ENCODE peak calls at places on chromosome 5, in eight cellular contexts. P, V, M, K, R, H, G and X are unnamed samples.

GRCh38 chr5:109143001-109143400 is 266.8 kb downstream of the PJA2 start:
- DNase-seq in P (no peak), V (no peak), M (no peak), K (no peak), R (no peak), H (no peak), G (no peak), X (no peak)

GRCh38 chr5:96517294-96517693 is 84.2 kb upstream of the PCSK1 start:
- DNase-seq in P (no peak), V (no peak), M (no peak), K (no peak), R (no peak), H (no peak), G (no peak), X (no peak)

GRCh38 chr5:131846536-131846935 is 49.7 kb upstream of the FNIP1 start:
- DNase-seq in P (no peak), V (no peak), M (no peak), K (no peak), R (no peak), H (no peak), G (no peak), X (no peak)

GRCh38 chr5:105544300-105544699 is 1981.7 kb upstream of the NUDT12 start:
- DNase-seq in P (no peak), V (no peak), M (no peak), K (no peak), R (no peak), H (no peak), G (no peak), X (no peak)

GRCh38 chr5:60410427-60410826 is 289.5 kb downstream of the DEPDC1B start:
- DNase-seq in P (no peak), V (no peak), M (no peak), K (peak; percentile 17), R (peak; percentile 8), H (no peak), G (no peak), X (no peak)

GRCh38 chr5:132686193-132686592 is 12.4 kb downstream of the IL4 start:
- DNase-seq in P (no peak), V (no peak), M (no peak), K (no peak), R (no peak), H (no peak), G (no peak), X (no peak)

GRCh38 chr5:148255456-148255855 is 13.1 kb upstream of the SPINK13 start:
- DNase-seq in P (no peak), V (no peak), M (no peak), K (no peak), R (no peak), H (no peak), G (no peak), X (no peak)

GRCh38 chr5:140926903-140927573 is 939 bp downstream of the PCDHAC1 start:
- DNase-seq in P (no peak), V (no peak), M (no peak), K (no peak), R (no peak), H (no peak), G (peak; percentile 74), X (no peak)

GRCh38 chr5:59193616-59194319 is 610.9 kb downstream of the RAB3C start:
- DNase-seq in P (no peak), V (no peak), M (no peak), K (no peak), R (no peak), H (no peak), G (no peak), X (peak; percentile 44)

GRCh38 chr5:113612060-113612496 is 98.6 kb downstream of the YTHDC2 start:
- DNase-seq in P (no peak), V (no peak), M (no peak), K (peak; percentile 7), R (no peak), H (no peak), G (peak; percentile 60), X (no peak)

GRCh38 chr5:93273176-93273575 is 307.8 kb downstream of the NR2F1-AS1 start:
- DNase-seq in P (no peak), V (no peak), M (no peak), K (no peak), R (no peak), H (no peak), G (no peak), X (no peak)

DNA sequence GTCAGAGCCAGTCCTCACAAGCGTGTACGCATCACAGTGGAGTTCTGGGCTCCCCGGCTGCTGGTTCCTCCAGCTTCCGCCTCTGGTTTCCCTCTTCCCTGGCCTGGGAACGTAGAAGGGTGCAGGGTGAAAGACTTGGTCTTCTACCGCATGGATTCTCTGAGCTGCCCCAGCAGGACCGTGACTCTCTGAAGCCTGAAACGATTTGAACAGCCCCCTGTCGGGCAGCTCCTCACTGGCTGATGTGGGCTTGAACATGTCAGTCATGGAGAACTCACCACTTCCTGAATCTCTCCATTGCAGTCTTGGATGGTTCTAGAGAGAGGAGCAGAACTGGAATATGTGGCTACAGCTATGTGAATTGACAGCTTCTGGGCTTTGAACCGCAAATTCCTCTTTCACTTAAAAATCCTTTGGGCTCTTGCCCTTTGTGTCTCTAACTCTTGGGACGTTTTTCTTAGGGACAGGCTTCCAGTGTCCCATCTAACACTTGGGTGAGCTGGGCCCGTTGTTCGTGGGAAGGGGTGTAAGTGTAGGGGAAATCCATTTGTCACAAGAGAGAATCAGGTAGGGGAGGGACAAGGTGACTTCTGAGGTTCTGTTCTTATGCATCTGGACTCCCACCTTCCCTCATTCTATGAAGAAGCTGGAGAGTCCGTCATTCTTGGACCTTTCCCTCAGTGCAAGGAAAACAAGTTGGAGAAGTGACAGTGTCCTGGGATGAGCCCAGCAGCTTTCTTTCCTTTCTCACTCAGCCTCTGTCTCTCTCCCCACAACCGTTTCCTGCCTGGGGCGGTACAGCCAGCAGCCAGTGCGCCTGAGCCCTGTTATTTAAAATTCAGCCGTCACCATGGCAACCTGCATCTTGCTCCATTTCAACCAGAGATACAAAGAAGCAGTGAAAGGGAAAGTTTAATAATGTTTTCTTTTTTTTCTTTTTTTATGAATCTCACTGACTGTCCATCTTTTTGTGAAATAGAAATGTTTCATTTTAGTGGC is 84.7 kb downstream of the PTTG1 start:
- DNase-seq in P (no peak), V (no peak), M (no peak), K (no peak), R (no peak), H (peak; percentile 46), G (peak; percentile 86), X (peak; percentile 38)
- H3K27me3 ChIP-seq in P (no peaks in the 10 kb centered on the region), V (no peaks in the 10 kb centered on the region), M (no peaks in the 10 kb centered on the region), K (no peaks in the 10 kb centered on the region), R (no peaks in the 10 kb centered on the region), H (no peaks in the 10 kb centered on the region), G (no peaks in the 10 kb centered on the region), X (no peaks in the 10 kb centered on the region)

GRCh38 chr5:174723979-174724483 is 351 bp upstream of the MSX2 start:
- DNase-seq in P (no peak), V (no peak), M (no peak), K (no peak), R (no peak), H (no peak), G (peak; percentile 40), X (no peak)
- TF ChIP-seq POLR2AphosphoS5 in P (no peak), V (no peak), M (no peak), K (no peak), R (no peak), H (no peak), G (no peak), X (no peak)

GRCh38 chr5:174724484-174725260 is at the start of gene MSX2:
- DNase-seq in P (peak; percentile 88), V (peak; percentile 94), M (no peak), K (no peak), R (no peak), H (peak; percentile 84), G (peak; percentile 95), X (peak; percentile 96)

GRCh38 chr5:174725991-174726601 is 1.7 kb downstream of the MSX2 start:
- DNase-seq in P (no peak), V (no peak), M (no peak), K (no peak), R (no peak), H (no peak), G (no peak), X (no peak)

GRCh38 chr5:174726916-174727793 is 2.8 kb downstream of the MSX2 start:
- DNase-seq in P (no peak), V (no peak), M (no peak), K (no peak), R (no peak), H (no peak), G (peak; percentile 41), X (no peak)

GRCh38 chr5:174723315-174723978 is 935 bp upstream of the MSX2 start:
- DNase-seq in P (no peak), V (no peak), M (no peak), K (no peak), R (no peak), H (no peak), G (no peak), X (no peak)

DNA sequence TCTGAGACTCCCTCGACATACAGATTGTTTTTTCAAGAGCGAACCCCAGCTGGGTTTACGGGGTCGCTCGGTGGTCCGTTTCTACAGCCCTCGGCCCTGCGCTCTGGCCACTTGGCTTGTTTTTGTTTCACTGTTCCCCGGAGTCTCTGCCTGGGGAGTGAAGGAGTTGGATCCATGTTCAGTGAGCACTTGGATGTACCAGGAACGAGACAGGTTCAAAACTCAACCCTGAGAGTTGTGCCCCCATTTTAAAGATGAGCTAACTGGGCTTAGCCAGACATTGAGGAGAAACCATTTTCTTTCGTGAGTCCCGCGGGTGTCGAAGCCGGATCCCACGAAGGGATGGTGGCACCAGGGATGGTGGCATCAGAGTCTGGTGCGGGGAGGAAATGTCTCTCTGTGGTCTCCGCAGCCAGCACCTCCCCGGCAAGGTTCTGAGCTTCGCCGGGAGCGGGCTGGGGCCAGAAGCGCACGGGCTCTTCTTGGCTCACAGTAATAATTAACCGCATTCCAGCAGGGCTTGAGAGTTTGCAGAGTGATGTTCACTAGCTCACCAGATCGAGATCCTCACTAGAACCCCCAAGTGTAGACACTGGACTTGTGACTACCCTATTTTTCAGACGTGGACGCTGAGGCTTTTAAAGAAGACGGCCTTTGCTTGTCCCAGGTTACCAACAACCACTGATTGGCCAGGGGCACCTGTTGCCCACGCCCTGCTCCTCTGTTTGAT is 1.0 kb downstream of the MSX2 start:
- DNase-seq in P (no peak), V (no peak), M (no peak), K (no peak), R (no peak), H (no peak), G (no peak), X (no peak)
- H3K4me3 ChIP-seq in P (peak overlapping the region; percentile 60), V (peak overlapping the region; percentile 55), M (no peak overlapping the region), K (no peak overlapping the region), R (no peak overlapping the region), H (peak overlapping the region; percentile 54), G (peak overlapping the region; percentile 81), X (peak overlapping the region; percentile 41)

DNA sequence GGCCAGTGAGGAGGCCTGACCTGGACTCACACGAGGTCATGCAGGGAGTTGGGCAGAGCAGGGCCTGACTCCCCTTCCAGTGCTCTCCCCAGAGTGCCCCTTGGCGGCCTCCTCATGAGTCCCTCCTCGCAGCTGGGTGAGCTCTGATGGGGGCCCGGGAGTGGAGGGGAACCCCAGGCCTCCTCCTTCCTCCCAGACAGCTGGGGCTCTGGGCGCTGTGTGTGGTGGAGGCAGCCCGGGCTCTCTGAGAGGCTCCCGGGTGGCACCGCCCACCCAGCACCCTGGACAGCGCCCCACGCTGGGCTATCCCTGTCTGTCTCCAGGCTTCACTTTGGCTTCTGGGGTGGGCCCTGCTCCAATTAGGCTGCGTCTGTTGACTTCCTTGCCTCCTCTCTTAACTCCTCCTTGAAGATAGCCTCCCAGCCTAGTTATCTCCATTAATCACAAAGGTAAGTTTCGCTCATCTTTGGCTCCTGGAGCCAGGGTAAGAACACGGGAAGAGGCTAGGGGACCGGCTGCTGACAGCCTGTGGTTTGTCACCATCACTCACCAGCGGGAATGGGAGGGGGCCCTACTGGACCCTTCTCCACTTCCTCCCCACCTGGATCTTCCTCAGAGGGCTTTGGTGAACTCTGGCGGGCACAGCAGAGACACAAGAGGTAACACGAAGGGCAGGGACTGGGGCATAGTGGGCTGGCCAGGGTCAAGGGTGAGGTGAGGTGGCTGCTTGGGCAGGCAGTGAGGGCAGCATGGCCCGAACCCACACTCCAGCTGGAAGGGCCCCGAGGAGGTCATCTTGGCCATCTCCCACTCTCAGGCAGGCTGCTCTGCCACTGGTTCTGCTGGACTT is 13.1 kb downstream of the PSD2 start:
- DNase-seq in P (no peak), V (no peak), M (no peak), K (no peak), R (no peak), H (no peak), G (peak; percentile 78), X (no peak)
- H3K27me3 ChIP-seq in P (no peaks in the 10 kb centered on the region), V (no peaks in the 10 kb centered on the region), M (no peaks in the 10 kb centered on the region), K (peaks cover 11% of the 10 kb centered on the region), R (no peaks in the 10 kb centered on the region), H (peaks cover 9% of the 10 kb centered on the region), G (no peaks in the 10 kb centered on the region), X (no peaks in the 10 kb centered on the region)